ENCODE peak calls at places on chromosomes 12 and 14, in six cellular contexts. Q, G, L, Y, E and P are unnamed samples.

GRCh38 chr12:90062799-90063198 is 354.2 kb upstream of the ATP2B1 start:
- ATAC-seq in Q (no peak), G (no peak), L (no peak), Y (no peak), E (peak), P (no peak)

GRCh38 chr12:65019696-65020095 is 101.4 kb downstream of the WIF1 start:
- ATAC-seq in Q (no peak), G (no peak), L (no peak), Y (no peak), E (no peak), P (no peak)

GRCh38 chr14:94945615-94946014 is 175.7 kb upstream of the GSC start:
- ATAC-seq in Q (no peak), G (peak), L (no peak), Y (no peak), E (no peak), P (no peak)

GRCh38 chr12:1502856-1503255 is 91.5 kb downstream of the FBXL14 start:
- ATAC-seq in Q (no peak), G (no peak), L (no peak), Y (no peak), E (no peak), P (no peak)

GRCh38 chr12:124819080-124819479 is 44.6 kb downstream of the SCARB1 start:
- ATAC-seq in Q (no peak), G (no peak), L (no peak), Y (no peak), E (no peak), P (no peak)

GRCh38 chr12:92036771-92037453 is 108.7 kb downstream of the BTG1 start:
- ATAC-seq in Q (no peak), G (no peak), L (no peak), Y (no peak), E (no peak), P (no peak)

GRCh38 chr12:21485998-21486397 is 15.4 kb downstream of the RECQL start:
- ATAC-seq in Q (no peak), G (no peak), L (no peak), Y (no peak), E (no peak), P (no peak)

GRCh38 chr12:122423258-122424165 is 1.0 kb upstream of the CLIP1 start:
- ATAC-seq in Q (peak), G (no peak), L (no peak), Y (peak), E (no peak), P (peak)

GRCh38 chr12:1226951-1227350 is 235.9 kb downstream of the ERC1 start:
- ATAC-seq in Q (peak), G (peak), L (no peak), Y (no peak), E (no peak), P (peak)

GRCh38 chr12:12812605-12813119 is 484 bp upstream of the DDX47 start:
- ATAC-seq in Q (no peak), G (no peak), L (no peak), Y (no peak), E (no peak), P (no peak)

GRCh38 chr12:60872850-60873713 is 1277.3 kb downstream of the SLC16A7 start:
- ATAC-seq in Q (no peak), G (no peak), L (no peak), Y (peak), E (no peak), P (peak)

GRCh38 chr14:104700224-104700623 is 10.8 kb downstream of the INF2 start:
- ATAC-seq in Q (no peak), G (no peak), L (no peak), Y (no peak), E (no peak), P (no peak)